ENCODE peak calls at places on chromosomes 12 and 14, in six cellular contexts. R is breast epithelium, J is astrocyte of the cerebellum, S is GM06990, C is heart left ventricle, G is AG10803. Z is an unnamed sample.

GRCh38 chr12:111424189-111424792 is 18.6 kb downstream of the SH2B3 start:
- DNase-seq in R (no peak), J (peak), S (no peak), C (peak), G (no peak), Z (no peak)

GRCh38 chr14:77063581-77064289 is 34.3 kb upstream of the CIPC start:
- DNase-seq in R (no peak), J (no peak), S (no peak), C (no peak), G (no peak), Z (no peak)

GRCh38 chr12:113299619-113300237 is 35.2 kb downstream of the SLC8B1 start:
- DNase-seq in R (peak), J (peak), S (no peak), C (peak), G (peak), Z (peak)

GRCh38 chr14:50055461-50056228 is 60.7 kb downstream of the VCPKMT start:
- DNase-seq in R (no peak), J (no peak), S (no peak), C (peak), G (no peak), Z (no peak)

GRCh38 chr12:2893007-2893406 is 2.3 kb downstream of the TULP3 start:
- DNase-seq in R (no peak), J (no peak), S (no peak), C (no peak), G (peak), Z (peak)

GRCh38 chr12:47817272-47818006 is 2.3 kb downstream of the HDAC7 start:
- DNase-seq in R (no peak), J (no peak), S (no peak), C (no peak), G (no peak), Z (no peak)

GRCh38 chr12:75666126-75666979 is 154.9 kb upstream of the KRR1 start:
- DNase-seq in R (no peak), J (no peak), S (no peak), C (no peak), G (peak), Z (no peak)

GRCh38 chr14:61281911-61282310 is 773 bp upstream of the TMEM30B start:
- DNase-seq in R (no peak), J (no peak), S (no peak), C (no peak), G (peak), Z (no peak)

GRCh38 chr12:15863984-15864383 is 18.2 kb upstream of the STRAP start:
- DNase-seq in R (no peak), J (no peak), S (peak), C (no peak), G (no peak), Z (no peak)

GRCh38 chr12:124884587-124885438 is 21.1 kb upstream of the SCARB1 start:
- DNase-seq in R (no peak), J (no peak), S (peak), C (no peak), G (no peak), Z (no peak)

DNA sequence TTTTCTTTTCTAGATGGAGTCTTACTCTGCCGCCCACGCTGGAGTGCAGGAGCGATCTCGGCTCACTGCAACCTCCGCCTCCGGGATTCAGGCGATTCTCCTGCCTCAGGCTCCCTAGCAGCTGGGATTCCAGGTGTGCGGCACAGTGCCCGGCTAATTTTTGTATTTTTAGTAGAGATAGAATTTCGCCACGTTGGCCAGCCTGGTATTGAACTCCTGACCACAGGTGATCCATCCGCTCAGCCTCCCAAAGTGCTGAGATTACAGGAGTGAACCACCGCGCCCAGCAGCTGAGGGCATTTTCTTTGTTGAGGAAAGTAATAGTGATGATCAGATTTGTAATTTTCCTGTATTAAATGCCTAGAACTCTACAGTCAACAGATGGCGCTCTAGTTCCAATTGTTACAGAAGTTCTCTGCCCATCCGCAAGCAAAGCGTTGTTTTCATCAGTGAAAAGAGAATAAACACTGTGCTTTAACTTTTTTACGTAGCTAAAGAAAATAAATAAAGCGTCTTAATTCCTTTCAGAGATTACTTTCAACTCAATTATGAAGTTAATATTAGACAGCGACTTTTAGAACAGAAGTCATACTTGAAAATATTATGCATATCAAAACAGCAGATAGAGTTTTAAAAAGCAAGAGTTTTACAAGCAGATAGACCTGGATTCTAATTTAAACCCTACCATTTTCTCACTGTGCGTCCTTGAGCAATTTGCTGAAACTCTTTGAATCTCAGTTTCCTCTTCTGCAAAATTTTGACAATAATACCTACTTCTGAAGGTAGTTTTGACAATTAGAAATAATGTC is 335.1 kb downstream of the DUSP6 start:
- DNase-seq in R (no peak), J (peak), S (no peak), C (no peak), G (peak), Z (peak)
- H3K4me3 ChIP-seq in R (peak), J (peak), S (no peak), C (no peak), G (peak), Z (peak)

DNA sequence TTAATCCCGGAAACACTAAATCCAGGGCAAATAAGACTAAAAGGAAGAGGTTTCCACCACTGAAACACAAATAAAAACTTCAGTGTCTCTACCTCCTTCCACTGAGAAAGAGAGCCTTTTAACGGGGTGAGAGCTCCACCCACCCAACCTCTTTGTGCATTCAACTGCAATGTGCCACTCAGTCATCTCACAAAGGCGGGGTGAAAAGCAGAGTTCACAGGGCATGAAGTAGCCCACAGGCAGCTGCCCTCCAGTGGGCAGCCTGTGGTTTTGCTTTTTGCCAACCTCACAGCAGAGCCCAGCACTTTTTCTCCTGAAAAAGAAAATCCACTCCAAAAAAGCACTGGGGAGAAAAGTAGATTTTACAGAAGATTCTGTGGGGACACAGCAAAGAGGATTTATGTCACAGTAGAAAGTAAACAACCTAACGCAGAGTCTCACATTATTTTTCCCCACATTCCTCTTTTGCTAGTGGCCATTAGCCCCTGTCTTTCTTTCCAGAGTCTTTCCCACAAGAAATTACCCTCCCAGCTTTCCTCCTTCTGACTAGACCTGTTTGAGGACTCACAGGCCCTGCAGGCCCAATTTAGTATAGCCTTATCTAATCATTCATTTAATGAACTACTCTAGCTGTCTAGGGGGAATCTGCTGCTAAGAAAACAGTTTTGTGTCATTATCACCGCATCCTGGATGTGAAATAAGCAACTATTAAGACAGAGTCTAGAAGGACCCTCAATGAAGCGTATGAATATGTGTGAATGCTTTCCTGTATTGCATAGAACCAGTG is 753.8 kb upstream of the FOXG1 start:
- DNase-seq in R (no peak), J (no peak), S (no peak), C (no peak), G (no peak), Z (no peak)
- TF ChIP-seq CTCF in R (no peak), J (no peak), S (no peak), C (no peak), G (no peak), Z (no peak)

DNA sequence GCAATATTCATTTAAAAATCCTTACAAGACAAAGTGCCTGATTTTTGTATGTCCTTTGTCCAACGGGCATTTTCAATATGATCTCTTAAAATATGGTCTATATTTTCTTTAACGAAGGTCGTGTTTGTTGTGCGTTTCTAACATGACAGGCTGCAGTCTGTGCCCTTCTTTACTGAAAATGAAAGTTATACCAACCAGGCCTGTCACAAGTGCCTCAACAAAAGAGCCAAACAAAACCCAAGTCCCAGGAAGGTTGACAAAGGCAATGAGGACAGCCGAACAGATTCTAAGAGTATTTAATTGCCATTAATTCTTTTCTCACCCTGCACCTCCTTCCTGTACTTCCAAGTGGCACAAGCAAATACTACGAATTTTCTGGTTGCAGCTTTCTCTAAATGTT is 13.9 kb downstream of the PAX9 start:
- DNase-seq in R (no peak), J (no peak), S (no peak), C (no peak), G (no peak), Z (no peak)
- H3K4me3 ChIP-seq in R (no peak), J (no peak), S (no peak), C (no peak), G (no peak), Z (no peak)

GRCh38 chr12:67665679-67666078 is 17.1 kb downstream of the DYRK2 start:
- DNase-seq in R (no peak), J (no peak), S (no peak), C (no peak), G (no peak), Z (no peak)

GRCh38 chr12:67661311-67662011 is 12.9 kb downstream of the DYRK2 start:
- DNase-seq in R (no peak), J (no peak), S (no peak), C (no peak), G (peak), Z (no peak)

GRCh38 chr12:67659296-67659695 is 10.8 kb downstream of the DYRK2 start:
- DNase-seq in R (no peak), J (no peak), S (no peak), C (no peak), G (no peak), Z (no peak)

GRCh38 chr12:67666605-67667004 is 18.1 kb downstream of the DYRK2 start:
- DNase-seq in R (no peak), J (no peak), S (no peak), C (no peak), G (no peak), Z (no peak)

DNA sequence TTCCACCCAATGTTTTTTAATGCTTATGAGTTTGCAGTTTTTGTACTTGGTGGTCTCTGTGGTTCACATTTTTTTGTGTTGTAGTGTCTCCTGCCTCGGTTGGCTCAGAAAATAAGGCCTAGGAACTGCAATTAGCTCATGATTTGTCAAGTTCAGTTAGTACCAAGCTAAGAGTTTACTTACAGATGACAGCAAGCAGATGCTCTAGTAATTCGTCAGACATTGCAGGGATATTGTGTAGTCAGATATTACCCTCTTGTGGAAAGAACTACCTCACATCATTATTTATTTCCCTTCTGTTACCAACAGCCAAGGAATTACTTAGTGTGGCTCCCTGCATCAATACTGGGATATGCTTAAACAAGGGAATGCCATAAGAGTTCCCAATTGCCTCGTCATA is 14.6 kb downstream of the DYRK2 start:
- DNase-seq in R (no peak), J (no peak), S (no peak), C (no peak), G (peak), Z (no peak)
- TF ChIP-seq CTCF in R (no peak), J (no peak), S (no peak), C (no peak), G (peak), Z (peak)

DNA sequence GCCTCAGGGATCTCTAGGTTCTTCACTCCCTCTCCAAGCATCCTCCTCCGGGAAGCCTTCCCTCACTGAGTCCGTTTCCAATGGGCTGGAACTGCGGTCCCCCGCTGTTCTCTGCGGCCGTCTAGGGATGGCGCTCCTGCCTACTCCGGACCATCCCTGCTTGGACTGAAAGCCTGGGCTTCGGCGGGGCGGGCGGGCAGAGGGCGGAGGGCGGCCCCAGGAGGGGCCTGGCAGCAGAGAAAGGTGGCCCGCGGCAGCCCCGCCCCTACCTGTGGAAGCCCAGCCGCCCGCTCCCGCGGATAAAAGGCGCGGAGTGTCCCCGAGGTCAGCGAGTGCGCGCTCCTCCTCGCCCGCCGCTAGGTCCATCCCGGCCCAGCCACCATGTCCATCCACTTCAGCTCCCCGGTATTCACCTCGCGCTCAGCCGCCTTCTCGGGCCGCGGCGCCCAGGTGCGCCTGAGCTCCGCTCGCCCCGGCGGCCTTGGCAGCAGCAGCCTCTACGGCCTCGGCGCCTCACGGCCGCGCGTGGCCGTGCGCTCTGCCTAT is at the start of gene KRT7:
- DNase-seq in R (peak), J (no peak), S (no peak), C (no peak), G (no peak), Z (no peak)
- H3K4me3 ChIP-seq in R (peak), J (peak), S (no peak), C (no peak), G (peak), Z (peak)

GRCh38 chr12:17358850-17359249 is 731.1 kb downstream of the RERGL start:
- DNase-seq in R (no peak), J (no peak), S (no peak), C (no peak), G (no peak), Z (no peak)

GRCh38 chr12:17357396-17357795 is 732.6 kb downstream of the RERGL start:
- DNase-seq in R (no peak), J (no peak), S (no peak), C (no peak), G (no peak), Z (no peak)

GRCh38 chr12:17361224-17361623 is 728.8 kb downstream of the RERGL start:
- DNase-seq in R (no peak), J (no peak), S (no peak), C (no peak), G (no peak), Z (no peak)
- TF ChIP-seq CTCF in R (no peak), J (no peak), S (no peak), C (no peak), G (no peak), Z (no peak)

GRCh38 chr14:94819531-94819930 is 49.6 kb upstream of the GSC start:
- DNase-seq in R (no peak), J (no peak), S (no peak), C (no peak), G (no peak), Z (no peak)
- H3K4me3 ChIP-seq in R (no peak), J (no peak), S (no peak), C (no peak), G (no peak), Z (no peak)

Z was measured in epithelial cell of proximal tubule.